ENCODE peak calls at places on chromosomes 16 and 17, in five cellular contexts. B is LoVo; M is stomach; D is T47D; N is stimulated activated CD8-positive, alpha-beta memory T cell treated with anti-CD3 and anti-CD28 coated beads, Interleukin-4, amount 100 ng/mL, for 1 hour. Z is an unnamed sample.
A peak's percentile ranks its signal among the peaks of the same experiment; 100 is the strongest.

GRCh38 chr16:23254338-23254737 is 47.8 kb upstream of the SCNN1B start:
- DNase-seq in B (peak; percentile 25), M (no peak), D (peak; percentile 26), N (no peak), Z (peak; percentile 93)

GRCh38 chr17:67051837-67052236 is 7.5 kb downstream of the CACNG1 start:
- DNase-seq in B (no peak), M (no peak), D (no peak), N (no peak), Z (no peak)

GRCh38 chr17:49035470-49036269 is 38.5 kb downstream of the IGF2BP1 start:
- DNase-seq in B (peak; percentile 70), M (peak; percentile 50), D (peak; percentile 75), N (no peak), Z (no peak)

GRCh38 chr16:80716564-80717139 is 87.7 kb downstream of the CDYL2 start:
- DNase-seq in B (no peak), M (no peak), D (no peak), N (no peak), Z (no peak)

GRCh38 chr16:87330257-87330624 is 13.0 kb upstream of the C16orf95 start:
- DNase-seq in B (no peak), M (no peak), D (no peak), N (no peak), Z (no peak)

GRCh38 chr16:11252482-11252931 is 3.5 kb downstream of the SOCS1 start:
- DNase-seq in B (no peak), M (no peak), D (no peak), N (no peak), Z (no peak)

GRCh38 chr16:678209-678857 is 1.9 kb upstream of the STUB1 start:
- DNase-seq in B (no peak), M (no peak), D (peak; percentile 49), N (no peak), Z (no peak)

GRCh38 chr16:88454315-88455057 is 1.4 kb downstream of the ZFPM1 start:
- DNase-seq in B (peak; percentile 6), M (peak; percentile 56), D (no peak), N (no peak), Z (peak; percentile 54)

GRCh38 chr17:45733781-45734180 is 50.3 kb upstream of the CRHR1 start:
- DNase-seq in B (no peak), M (no peak), D (no peak), N (no peak), Z (no peak)

GRCh38 chr17:79003661-79004411 is 5.7 kb downstream of the CANT1 start:
- DNase-seq in B (no peak), M (no peak), D (no peak), N (no peak), Z (no peak)

Z was measured in PC-9.